ENCODE peak calls at places on chromosomes 7 and 10, in ten cellular contexts. C is fibroblast of lung; Q is AG04450; V is GM06990; N is brain microvascular endothelial cell; P is GM23248; I is effector memory CD4-positive, alpha-beta T cell; K is cardiac muscle cell; M is stomach; T is PC-3. D is an unnamed sample.

GRCh38 chr10:72075184-72076115 is 12.9 kb downstream of the SPOCK2 start:
- DNase-seq in P (no peak), T (no peak), N (no peak), C (no peak), K (no peak), M (no peak), V (no peak), Q (no peak), I (no peak), D (no peak)

GRCh38 chr10:69439813-69440506 is 11.3 kb upstream of the TSPAN15 start:
- DNase-seq in M (peak; percentile 64), K (peak; percentile 69), I (no peak), C (peak; percentile 42), Q (no peak), V (no peak), T (peak; percentile 96), P (peak; percentile 83), N (no peak), D (peak; percentile 65)

GRCh38 chr7:28488061-28488791 is 75.9 kb downstream of the CREB5 start:
- DNase-seq in M (no peak), I (no peak), Q (no peak), N (no peak), C (no peak), K (no peak), P (no peak), V (no peak), T (no peak), D (no peak)

GRCh38 chr10:43212043-43212721 is 54.7 kb downstream of the RASGEF1A start:
- DNase-seq in Q (no peak), T (no peak), N (no peak), V (no peak), I (no peak), C (no peak), K (no peak), M (no peak), P (no peak), D (no peak)

GRCh38 chr10:8039323-8039922 is 15.1 kb upstream of the GATA3 start:
- DNase-seq in N (no peak), I (no peak), M (no peak), V (no peak), Q (no peak), K (no peak), T (no peak), C (no peak), P (no peak), D (no peak)

GRCh38 chr10:131650771-131651673 is 249.8 kb upstream of the PPP2R2D start:
- DNase-seq in C (no peak), I (no peak), P (no peak), T (no peak), K (no peak), Q (no peak), N (no peak), V (no peak), M (peak; percentile 19), D (no peak)

GRCh38 chr10:110883924-110884323 is 12.2 kb downstream of the PDCD4 start:
- DNase-seq in T (peak; percentile 67), Q (no peak), M (no peak), C (no peak), N (peak; percentile 84), P (no peak), K (no peak), V (no peak), I (no peak), D (no peak)

GRCh38 chr10:64097391-64098122 is 576.4 kb downstream of the REEP3 start:
- DNase-seq in T (no peak), C (no peak), I (no peak), K (no peak), Q (no peak), M (no peak), P (no peak), V (no peak), N (no peak), D (no peak)

GRCh38 chr7:135143874-135144668 is 3.8 kb upstream of the TMEM140 start:
- DNase-seq in N (no peak), V (no peak), M (no peak), I (no peak), K (no peak), C (no peak), Q (no peak), T (no peak), P (no peak), D (no peak)

GRCh38 chr7:135150072-135150782 is 2.4 kb downstream of the TMEM140 start:
- DNase-seq in N (no peak), M (no peak), T (no peak), K (no peak), V (no peak), I (no peak), Q (no peak), C (no peak), P (no peak), D (no peak)

GRCh38 chr7:135151162-135151932 is 3.5 kb downstream of the TMEM140 start:
- DNase-seq in T (no peak), C (no peak), M (no peak), Q (no peak), N (no peak), I (no peak), V (no peak), P (no peak), K (no peak), D (no peak)

GRCh38 chr7:135147341-135147898 is 452 bp upstream of the TMEM140 start:
- DNase-seq in Q (no peak), N (peak; percentile 16), P (peak; percentile 46), V (no peak), K (no peak), T (no peak), C (peak; percentile 74), M (no peak), I (no peak), D (no peak)

GRCh38 chr7:135147899-135148721 is at the start of gene TMEM140:
- DNase-seq in N (peak; percentile 66), Q (no peak), C (peak; percentile 86), K (no peak), P (peak; percentile 70), I (peak; percentile 23), T (peak; percentile 75), V (peak; percentile 68), M (peak; percentile 64), D (peak; percentile 75)
- H3K4me3 ChIP-seq in N (peak within 1 kb of the TSS; percentile 23), Q (peak within 1 kb of the TSS; percentile 48), C (peak within 1 kb of the TSS; percentile 34), K (no peak within 1 kb of the TSS), P (peak within 1 kb of the TSS; percentile 62), I (peak within 1 kb of the TSS; percentile 64), T (peak within 1 kb of the TSS; percentile 64), V (peak within 1 kb of the TSS; percentile 67), M (peak within 1 kb of the TSS; percentile 52), D (peak within 1 kb of the TSS; percentile 12)

GRCh38 chr7:143398616-143399015 is 10.0 kb downstream of the EPHA1 start:
- DNase-seq in Q (no peak), I (no peak), P (no peak), V (no peak), K (no peak), T (no peak), M (no peak), N (no peak), C (no peak), D (no peak)

GRCh38 chr7:143397710-143398530 is 10.7 kb downstream of the EPHA1 start:
- DNase-seq in T (no peak), C (no peak), V (no peak), I (no peak), K (no peak), N (no peak), Q (no peak), M (no peak), P (no peak), D (no peak)

GRCh38 chr7:143399151-143399550 is 9.5 kb downstream of the EPHA1 start:
- DNase-seq in P (no peak), C (no peak), N (no peak), T (no peak), M (no peak), V (no peak), Q (no peak), I (no peak), K (no peak), D (no peak)

GRCh38 chr7:143399642-143400041 is 9.0 kb downstream of the EPHA1 start:
- DNase-seq in I (no peak), V (no peak), P (no peak), Q (no peak), K (no peak), N (no peak), C (no peak), T (no peak), M (no peak), D (no peak)

DNA sequence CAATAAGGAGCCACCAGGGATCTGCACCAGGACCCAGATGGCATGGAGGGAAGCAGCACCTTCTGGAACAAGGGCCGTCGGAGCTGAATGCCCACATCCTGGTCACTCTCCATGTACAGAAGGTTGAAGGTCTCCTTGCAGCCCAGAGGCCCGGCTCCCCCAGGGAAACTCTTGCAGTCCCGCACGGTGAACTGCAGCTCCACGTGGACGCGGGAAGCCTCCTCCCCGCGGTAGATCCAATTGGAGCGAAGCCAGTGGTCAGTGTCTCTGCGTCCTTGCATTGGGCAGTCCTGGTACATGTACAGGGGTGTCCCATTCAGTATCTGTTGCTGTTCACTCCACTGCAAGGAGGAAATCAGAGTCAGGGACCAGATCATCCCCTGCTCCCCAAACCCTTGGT is 7.4 kb downstream of the EPHA1 start:
- DNase-seq in P (no peak), C (no peak), V (no peak), I (no peak), K (no peak), N (no peak), M (no peak), T (no peak), Q (no peak), D (no peak)
- H3K4me3 ChIP-seq in P (no peak overlapping the region), C (no peak overlapping the region), V (no peak overlapping the region), I (no peak overlapping the region), K (no peak overlapping the region), N (no peak overlapping the region), M (no peak overlapping the region), T (no peak overlapping the region), Q (no peak overlapping the region), D (no peak overlapping the region)

GRCh38 chr7:131039836-131040235 is 287.8 kb upstream of the MKLN1 start:
- DNase-seq in Q (no peak), K (no peak), C (no peak), N (no peak), I (no peak), P (peak; percentile 38), V (no peak), T (no peak), M (no peak), D (no peak)

GRCh38 chr7:131039355-131039762 is 288.3 kb upstream of the MKLN1 start:
- DNase-seq in Q (no peak), V (no peak), C (no peak), K (no peak), M (no peak), I (no peak), N (no peak), P (peak; percentile 34), T (no peak), D (no peak)

GRCh38 chr7:131042269-131043160 is 285.2 kb upstream of the MKLN1 start:
- DNase-seq in P (peak; percentile 35), Q (no peak), C (no peak), N (no peak), I (no peak), V (no peak), M (no peak), K (no peak), T (no peak), D (no peak)

GRCh38 chr7:131038153-131038552 is 289.5 kb upstream of the MKLN1 start:
- DNase-seq in K (no peak), P (no peak), I (no peak), T (no peak), V (no peak), M (no peak), C (no peak), Q (no peak), N (no peak), D (no peak)

GRCh38 chr7:131040467-131040932 is 287.2 kb upstream of the MKLN1 start:
- DNase-seq in K (peak; percentile 59), Q (peak; percentile 48), M (peak; percentile 62), I (no peak), T (peak; percentile 79), V (no peak), P (peak; percentile 78), C (peak; percentile 83), N (peak; percentile 75), D (peak; percentile 71)
- H3K4me3 ChIP-seq in K (no peak overlapping the region), Q (no peak overlapping the region), M (no peak overlapping the region), I (no peak overlapping the region), T (no peak overlapping the region), V (no peak overlapping the region), P (peak overlapping the region; percentile 49), C (no peak overlapping the region), N (no peak overlapping the region), D (no peak overlapping the region)

GRCh38 chr10:84412482-84412881 is 84.1 kb downstream of the CCSER2 start:
- DNase-seq in Q (no peak), C (no peak), P (no peak), M (no peak), I (no peak), N (no peak), K (no peak), V (no peak), T (no peak), D (no peak)

GRCh38 chr10:84416245-84416555 is 87.8 kb downstream of the CCSER2 start:
- DNase-seq in V (no peak), N (no peak), T (no peak), P (no peak), Q (no peak), K (no peak), M (no peak), C (no peak), I (no peak), D (no peak)

DNA sequence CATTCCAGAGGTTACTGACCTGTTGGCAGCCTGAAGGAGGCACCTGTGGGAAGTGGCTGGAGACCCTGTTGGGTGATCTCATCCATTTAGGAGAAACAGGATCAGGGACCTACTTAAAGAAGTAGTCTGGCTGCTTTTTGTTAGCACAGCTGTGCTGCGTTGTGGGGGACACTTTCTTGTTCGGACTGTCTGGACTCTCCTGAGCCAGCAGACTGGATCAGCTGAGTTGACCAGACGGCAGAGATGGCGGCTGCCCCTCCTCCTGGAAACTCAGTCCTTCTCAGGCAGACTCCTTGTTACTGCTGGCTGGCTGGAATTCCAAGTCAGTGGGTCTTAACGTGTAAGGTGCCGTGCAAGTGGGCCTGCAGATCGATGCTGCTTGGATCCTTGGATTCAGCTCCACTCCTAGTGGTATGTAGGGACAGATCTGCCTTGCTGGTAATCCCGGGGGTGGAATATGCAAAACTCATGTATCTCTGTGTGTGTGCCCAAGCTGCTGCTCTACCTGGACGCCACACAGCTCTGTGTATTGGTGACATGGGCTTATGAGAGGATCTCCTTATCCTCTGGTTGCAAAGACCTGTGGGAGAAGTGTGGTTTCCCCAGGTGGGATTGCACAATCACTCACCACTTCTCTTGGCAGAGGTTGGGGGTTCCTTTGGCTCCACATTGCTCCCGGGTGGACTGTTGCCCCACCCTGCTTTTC is 87.3 kb downstream of the CCSER2 start:
- DNase-seq in N (no peak), Q (no peak), C (no peak), K (no peak), P (no peak), V (no peak), I (no peak), M (peak; percentile 45), T (peak; percentile 4), D (peak; percentile 77)
- H3K4me3 ChIP-seq in N (no peak overlapping the region), Q (no peak overlapping the region), C (no peak overlapping the region), K (no peak overlapping the region), P (no peak overlapping the region), V (no peak overlapping the region), I (no peak overlapping the region), M (no peak overlapping the region), T (no peak overlapping the region), D (no peak overlapping the region)